ENCODE peak calls at places on chromosomes 13 and 19, in eight cellular contexts. A is NCI-H2081 treated with DMSO at 0.1 percent for 48 hours; T is ovary; L is activated CD4-positive, alpha-beta T cell treated with anti-CD3 and anti-CD28 coated beads for 1 hour; N is OCI-M1; X is astrocyte of the spinal cord; J is AG09309; M is tibial artery. D is an unnamed sample.

GRCh38 chr19:56718231-56718630 is 46.7 kb upstream of the ZNF835 start:
- DNase-seq in A (no peak), T (no peak), L (no peak), N (peak; percentile 5), X (no peak), J (no peak), M (no peak), D (no peak)

GRCh38 chr19:49132974-49133609 is 13.7 kb downstream of the PPFIA3 start:
- DNase-seq in A (no peak), T (peak; percentile 50), L (no peak), N (no peak), X (no peak), J (no peak), M (no peak), D (no peak)

GRCh38 chr13:64912141-64912540 is 2318.0 kb downstream of the PCDH9 start:
- DNase-seq in A (no peak), T (no peak), L (no peak), N (no peak), X (peak; percentile 66), J (peak; percentile 7), M (no peak), D (no peak)

GRCh38 chr13:113785051-113786010 is 26.3 kb downstream of the TMEM255B start:
- DNase-seq in A (no peak), T (no peak), L (no peak), N (no peak), X (peak; percentile 81), J (peak; percentile 84), M (no peak), D (no peak)

GRCh38 chr19:5936308-5936980 is 22.4 kb downstream of the CAPS start:
- DNase-seq in A (no peak), T (no peak), L (no peak), N (no peak), X (no peak), J (no peak), M (no peak), D (no peak)

GRCh38 chr19:55647732-55648656 is at the start of gene CCDC106:
- DNase-seq in A (peak; percentile 27), T (peak; percentile 80), L (peak; percentile 44), N (peak; percentile 89), X (peak; percentile 77), J (no peak), M (peak; percentile 60), D (no peak)

GRCh38 chr19:47547175-47547574 is 25.8 kb downstream of the ZNF541 start:
- DNase-seq in A (no peak), T (no peak), L (no peak), N (no peak), X (no peak), J (no peak), M (no peak), D (no peak)

GRCh38 chr13:94925263-94925662 is 212.9 kb upstream of the SOX21 start:
- DNase-seq in A (no peak), T (no peak), L (no peak), N (no peak), X (no peak), J (no peak), M (no peak), D (no peak)

GRCh38 chr19:3324405-3324856 is 42.0 kb upstream of the NFIC start:
- DNase-seq in A (no peak), T (no peak), L (peak; percentile 59), N (peak; percentile 59), X (no peak), J (no peak), M (peak; percentile 47), D (peak; percentile 79)

GRCh38 chr19:48819366-48819816 is 8.6 kb upstream of the BCAT2 start:
- DNase-seq in A (no peak), T (peak; percentile 88), L (no peak), N (peak; percentile 37), X (peak; percentile 69), J (peak; percentile 80), M (peak; percentile 94), D (no peak)

GRCh38 chr13:98141938-98142426 is 912 bp upstream of the FARP1 start:
- DNase-seq in A (no peak), T (peak; percentile 20), L (no peak), N (no peak), X (no peak), J (no peak), M (peak; percentile 22), D (no peak)

GRCh38 chr19:310141-310651 is 19.0 kb upstream of the PLPP2 start:
- DNase-seq in A (no peak), T (no peak), L (no peak), N (no peak), X (peak; percentile 74), J (no peak), M (no peak), D (no peak)

GRCh38 chr13:73465629-73465974 is 406.8 kb downstream of the KLF5 start:
- DNase-seq in A (no peak), T (no peak), L (no peak), N (peak; percentile 91), X (peak; percentile 41), J (no peak), M (no peak), D (no peak)

GRCh38 chr13:31476266-31476665 is 263.1 kb upstream of the RXFP2 start:
- DNase-seq in A (no peak), T (no peak), L (no peak), N (peak; percentile 48), X (peak; percentile 79), J (peak; percentile 60), M (no peak), D (no peak)

GRCh38 chr13:29750178-29750530 is 100.3 kb downstream of the UBL3 start:
- DNase-seq in A (no peak), T (no peak), L (no peak), N (no peak), X (no peak), J (no peak), M (no peak), D (no peak)

GRCh38 chr13:73303858-73304257 is 245.1 kb downstream of the KLF5 start:
- DNase-seq in A (no peak), T (no peak), L (no peak), N (no peak), X (peak; percentile 21), J (no peak), M (no peak), D (no peak)

GRCh38 chr19:17610384-17610783 is 54.9 kb downstream of the COLGALT1 start:
- DNase-seq in A (no peak), T (no peak), L (no peak), N (peak; percentile 29), X (no peak), J (no peak), M (no peak), D (no peak)

GRCh38 chr13:33003458-33004019 is 12.7 kb upstream of the KL start:
- DNase-seq in A (no peak), T (no peak), L (no peak), N (no peak), X (no peak), J (no peak), M (no peak), D (no peak)

GRCh38 chr19:4707956-4708650 is 15.5 kb downstream of the DPP9 start:
- DNase-seq in A (no peak), T (peak; percentile 67), L (no peak), N (no peak), X (peak; percentile 68), J (no peak), M (no peak), D (no peak)